ENCODE peak calls at places on chromosomes 5 and 9, in four cellular contexts. G is neuronal stem cell, E is IMR-90, Q is H9. K is an unnamed sample.

GRCh38 chr9:105132576-105132975 is 111.9 kb upstream of the SLC44A1 start:
- DNase-seq in G (no peak), E (peak; percentile 95), Q (no peak), K (peak; percentile 99)

GRCh38 chr5:146254223-146254622 is 50.8 kb downstream of the RBM27 start:
- DNase-seq in G (no peak), E (no peak), Q (no peak), K (no peak)

GRCh38 chr5:36055984-36056383 is 10.7 kb downstream of the UGT3A2 start:
- DNase-seq in G (no peak), E (no peak), Q (no peak), K (no peak)

GRCh38 chr9:36867672-36868471 is 166.2 kb downstream of the PAX5 start:
- DNase-seq in G (no peak), E (no peak), Q (no peak), K (no peak)

GRCh38 chr9:121447341-121447834 is 52.3 kb downstream of the GGTA1 start:
- DNase-seq in G (no peak), E (peak; percentile 76), Q (no peak), K (no peak)

GRCh38 chr5:138032028-138032571 is 779 bp downstream of the FAM13B start:
- DNase-seq in G (no peak), E (peak; percentile 43), Q (peak; percentile 82), K (peak; percentile 23)

GRCh38 chr5:84403773-84404172 is 19.1 kb upstream of the EDIL3 start:
- DNase-seq in G (no peak), E (peak; percentile 97), Q (no peak), K (no peak)

GRCh38 chr5:124729687-124730359 is 16.6 kb downstream of the ZNF608 start:
- DNase-seq in G (no peak), E (no peak), Q (no peak), K (no peak)

GRCh38 chr9:128218172-128218517 is 15.0 kb downstream of the DNM1 start:
- DNase-seq in G (no peak), E (no peak), Q (no peak), K (no peak)
- H2AFZ ChIP-seq in G (no peak overlapping the region), E (peak overlapping the region; percentile 26), Q (no peak overlapping the region), K (peak overlapping the region; percentile 40)

GRCh38 chr9:134521817-134522501 is 119.6 kb upstream of the COL5A1 start:
- DNase-seq in G (no peak), E (no peak), Q (no peak), K (no peak)

GRCh38 chr9:134525841-134526797 is 115.5 kb upstream of the COL5A1 start:
- DNase-seq in G (no peak), E (no peak), Q (no peak), K (no peak)

GRCh38 chr9:134525070-134525815 is 116.4 kb upstream of the COL5A1 start:
- DNase-seq in G (no peak), E (no peak), Q (no peak), K (no peak)

GRCh38 chr9:134522502-134522848 is 119.1 kb upstream of the COL5A1 start:
- DNase-seq in G (no peak), E (no peak), Q (no peak), K (no peak)

GRCh38 chr9:134522976-134523375 is 118.6 kb upstream of the COL5A1 start:
- DNase-seq in G (no peak), E (no peak), Q (no peak), K (no peak)
- H3K4me1 ChIP-seq in G (no peaks in the 10 kb centered on the region), E (no peaks in the 10 kb centered on the region), Q (no peaks in the 10 kb centered on the region), K (peaks cover 11% of the 10 kb centered on the region)

DNA sequence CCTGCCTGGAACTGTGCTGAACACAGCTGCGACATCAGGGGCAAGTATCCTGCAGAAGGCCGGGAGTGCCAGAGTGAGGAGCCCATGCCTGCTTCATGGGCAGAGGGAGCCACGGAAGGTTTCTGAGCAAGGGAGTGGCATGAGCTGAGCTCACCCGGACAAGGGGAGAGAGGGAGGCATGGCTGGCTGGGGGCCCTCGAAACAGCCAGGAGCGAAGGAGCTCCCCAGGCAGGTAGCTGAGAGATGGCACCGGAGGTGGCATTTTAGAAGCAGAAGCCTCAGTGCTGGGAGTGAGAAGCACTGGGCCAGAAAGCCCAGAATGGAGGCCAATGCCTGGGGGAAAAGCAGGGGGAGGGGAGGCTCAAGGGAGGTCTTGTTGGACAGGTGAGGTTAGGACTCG is 56.9 kb upstream of the SARDH start:
- DNase-seq in G (no peak), E (no peak), Q (no peak), K (no peak)
- H3K79me1 ChIP-seq in G (peaks cover 4% of the 10 kb centered on the region), E (no peaks in the 10 kb centered on the region), Q (no peaks in the 10 kb centered on the region), K (no peaks in the 10 kb centered on the region)

GRCh38 chr9:136193127-136193890 is 11.6 kb downstream of the LHX3 start:
- DNase-seq in G (no peak), E (no peak), Q (no peak), K (no peak)
- H2AFZ ChIP-seq in G (no peak overlapping the region), E (no peak overlapping the region), Q (no peak overlapping the region), K (no peak overlapping the region)

GRCh38 chr5:113232246-113232645 is 202.5 kb downstream of the TSSK1B start:
- DNase-seq in G (no peak), E (no peak), Q (no peak), K (no peak)
- H3K4me1 ChIP-seq in G (no peaks in the 10 kb centered on the region), E (peaks cover 7% of the 10 kb centered on the region), Q (peaks cover 13% of the 10 kb centered on the region), K (peaks cover 2% of the 10 kb centered on the region)

DNA sequence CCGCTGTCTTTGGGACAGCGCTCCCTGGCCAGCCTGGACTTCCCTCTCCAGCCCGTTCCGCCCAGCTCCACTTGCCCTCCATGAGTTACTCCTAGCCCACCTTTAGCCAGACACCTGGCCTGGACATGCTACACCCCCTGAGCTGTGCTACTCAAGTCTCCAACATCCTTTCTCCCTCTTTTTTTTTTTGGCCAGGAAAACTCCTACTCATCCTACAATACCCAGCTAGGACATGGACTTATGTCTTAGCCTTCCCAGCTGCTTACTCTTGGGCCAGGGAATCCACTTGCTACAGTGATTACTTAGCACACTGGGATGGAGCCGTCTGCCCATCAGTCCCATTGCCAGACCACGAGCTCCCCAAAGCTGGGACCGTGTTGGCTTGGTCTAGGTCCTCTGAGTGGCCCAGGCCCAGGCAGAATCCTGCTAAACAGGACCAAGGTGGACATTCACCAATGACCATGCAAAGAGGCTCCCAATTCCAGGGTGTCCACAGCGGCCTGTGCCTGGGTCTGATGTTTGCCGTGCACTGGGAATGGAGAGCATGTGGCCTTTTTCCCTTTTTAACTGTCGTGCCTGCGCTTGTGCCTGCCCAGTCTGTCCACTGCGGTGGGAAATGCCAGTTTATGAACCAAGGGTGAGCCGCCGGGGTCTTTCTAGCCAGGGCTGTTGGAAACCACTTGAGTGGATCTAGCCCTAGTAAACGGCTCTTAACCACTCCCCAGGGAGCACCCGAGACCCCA is 92.9 kb upstream of the PHYKPL start:
- DNase-seq in G (no peak), E (no peak), Q (no peak), K (no peak)
- H3K79me1 ChIP-seq in G (no peaks in the 10 kb centered on the region), E (no peaks in the 10 kb centered on the region), Q (no peaks in the 10 kb centered on the region), K (no peaks in the 10 kb centered on the region)

GRCh38 chr9:88659126-88659525 is 124.1 kb downstream of the NXNL2 start:
- DNase-seq in G (no peak), E (no peak), Q (no peak), K (no peak)

GRCh38 chr9:88660611-88661010 is 125.6 kb downstream of the NXNL2 start:
- DNase-seq in G (no peak), E (peak; percentile 43), Q (peak; percentile 64), K (no peak)

GRCh38 chr9:88661759-88662158 is 126.8 kb downstream of the NXNL2 start:
- DNase-seq in G (no peak), E (no peak), Q (no peak), K (no peak)

GRCh38 chr9:88658311-88658822 is 123.4 kb downstream of the NXNL2 start:
- DNase-seq in G (no peak), E (no peak), Q (no peak), K (no peak)

DNA sequence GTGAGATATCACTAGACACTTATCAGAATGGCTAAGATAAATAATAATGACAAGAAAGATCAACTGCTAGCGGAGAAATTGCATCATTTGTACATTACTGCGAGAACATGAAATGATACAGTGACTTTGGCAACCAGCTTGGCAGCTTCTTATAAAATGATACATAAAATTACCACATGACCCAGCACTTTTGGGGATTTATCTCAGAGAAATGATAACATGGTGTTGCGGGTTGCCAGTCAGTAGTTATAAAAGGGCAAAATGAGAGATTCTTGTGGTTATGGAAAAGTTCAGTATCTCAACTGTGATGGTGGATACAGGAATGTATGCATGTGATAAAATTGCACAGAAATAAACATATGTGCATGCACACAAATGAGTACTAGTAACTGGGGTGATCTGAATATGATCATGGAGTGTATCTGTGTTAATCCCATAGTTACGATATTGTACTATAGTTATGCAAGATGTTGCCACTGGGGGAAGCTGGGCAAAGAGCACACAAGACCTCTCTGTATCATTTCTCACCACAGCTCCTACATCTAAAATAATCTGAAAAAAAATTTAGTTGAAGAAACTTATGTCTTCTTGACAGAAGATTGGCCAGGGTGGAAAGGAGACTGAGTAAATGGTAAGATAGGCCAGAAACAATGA is 128.9 kb downstream of the NXNL2 start:
- DNase-seq in G (no peak), E (peak; percentile 75), Q (no peak), K (no peak)
- H2AFZ ChIP-seq in G (no peak overlapping the region), E (no peak overlapping the region), Q (no peak overlapping the region), K (no peak overlapping the region)

GRCh38 chr9:27426717-27427645 is 97.1 kb upstream of the IFNK start:
- DNase-seq in G (no peak), E (peak; percentile 18), Q (peak; percentile 53), K (peak; percentile 95)
- H3K4me1 ChIP-seq in G (peaks cover 27% of the 10 kb centered on the region), E (no peaks in the 10 kb centered on the region), Q (peaks cover 20% of the 10 kb centered on the region), K (peaks cover 26% of the 10 kb centered on the region)

GRCh38 chr5:4339949-4340348 is 744.3 kb downstream of the IRX1 start:
- DNase-seq in G (no peak), E (no peak), Q (no peak), K (no peak)
- H3K79me1 ChIP-seq in G (no peaks in the 10 kb centered on the region), E (no peaks in the 10 kb centered on the region), Q (no peaks in the 10 kb centered on the region), K (no peaks in the 10 kb centered on the region)

K was measured in trophoblast cell.